ENCODE peak calls at places on chromosomes 2 and 18, in five cellular contexts. One of them, this sample, is unnamed.

GRCh38 chr2:121037480-121037879 is 247.5 kb downstream of the TFCP2L1 start:
- DNase-seq in choroid plexus epithelial cell: no peak
- DNase-seq in NB4: no peak
- DNase-seq in AG10803: no peak
- DNase-seq in heart left ventricle: no peak
- DNase-seq in this sample: no peak

GRCh38 chr2:25586726-25587144 is 86.6 kb downstream of the DTNB start:
- DNase-seq in choroid plexus epithelial cell: peak
- DNase-seq in NB4: no peak
- DNase-seq in AG10803: peak
- DNase-seq in heart left ventricle: no peak
- DNase-seq in this sample: no peak

GRCh38 chr18:28952339-28952738 is 775.4 kb upstream of the CDH2 start:
- DNase-seq in choroid plexus epithelial cell: no peak
- DNase-seq in NB4: no peak
- DNase-seq in AG10803: no peak
- DNase-seq in heart left ventricle: no peak
- DNase-seq in this sample: no peak

GRCh38 chr2:226660524-226660923 is 139.1 kb downstream of the IRS1 start:
- DNase-seq in choroid plexus epithelial cell: peak
- DNase-seq in NB4: peak
- DNase-seq in AG10803: peak
- DNase-seq in heart left ventricle: no peak
- DNase-seq in this sample: peak

GRCh38 chr2:26495705-26496271 is 17.9 kb upstream of the OTOF start:
- DNase-seq in choroid plexus epithelial cell: no peak
- DNase-seq in NB4: no peak
- DNase-seq in AG10803: no peak
- DNase-seq in heart left ventricle: no peak
- DNase-seq in this sample: no peak

GRCh38 chr2:101538076-101538475 is 63.2 kb upstream of the RFX8 start:
- DNase-seq in choroid plexus epithelial cell: no peak
- DNase-seq in NB4: no peak
- DNase-seq in AG10803: no peak
- DNase-seq in heart left ventricle: no peak
- DNase-seq in this sample: no peak

GRCh38 chr2:152465541-152465940 is 130.6 kb downstream of the FMNL2 start:
- DNase-seq in choroid plexus epithelial cell: no peak
- DNase-seq in NB4: no peak
- DNase-seq in AG10803: no peak
- DNase-seq in heart left ventricle: no peak
- DNase-seq in this sample: no peak

GRCh38 chr18:3604260-3604625 is 154.3 kb downstream of the TGIF1 start:
- DNase-seq in choroid plexus epithelial cell: no peak
- DNase-seq in NB4: no peak
- DNase-seq in AG10803: no peak
- DNase-seq in heart left ventricle: no peak
- DNase-seq in this sample: no peak

GRCh38 chr2:38406597-38407110 is 29.6 kb upstream of the ATL2 start:
- DNase-seq in choroid plexus epithelial cell: peak
- DNase-seq in NB4: peak
- DNase-seq in AG10803: no peak
- DNase-seq in heart left ventricle: peak
- DNase-seq in this sample: peak

GRCh38 chr2:12397861-12398260 is 318.9 kb upstream of the TRIB2 start:
- DNase-seq in choroid plexus epithelial cell: no peak
- DNase-seq in NB4: peak
- DNase-seq in AG10803: peak
- DNase-seq in heart left ventricle: no peak
- DNase-seq in this sample: no peak

GRCh38 chr2:51633073-51633472 is 601.1 kb upstream of the NRXN1 start:
- DNase-seq in choroid plexus epithelial cell: no peak
- DNase-seq in NB4: no peak
- DNase-seq in AG10803: no peak
- DNase-seq in heart left ventricle: no peak
- DNase-seq in this sample: no peak

GRCh38 chr2:211766689-211767088 is 771.9 kb downstream of the ERBB4 start:
- DNase-seq in choroid plexus epithelial cell: no peak
- DNase-seq in NB4: no peak
- DNase-seq in AG10803: no peak
- DNase-seq in heart left ventricle: no peak
- DNase-seq in this sample: no peak

GRCh38 chr2:198004921-198005829 is 200.8 kb downstream of the PLCL1 start:
- DNase-seq in choroid plexus epithelial cell: no peak
- DNase-seq in NB4: no peak
- DNase-seq in AG10803: no peak
- DNase-seq in heart left ventricle: peak
- DNase-seq in this sample: no peak

GRCh38 chr2:152307863-152308262 is 27.1 kb upstream of the FMNL2 start:
- DNase-seq in choroid plexus epithelial cell: no peak
- DNase-seq in NB4: no peak
- DNase-seq in AG10803: no peak
- DNase-seq in heart left ventricle: no peak
- DNase-seq in this sample: no peak

GRCh38 chr2:44652701-44653100 is 288.8 kb upstream of the SIX3 start:
- DNase-seq in choroid plexus epithelial cell: no peak
- DNase-seq in NB4: no peak
- DNase-seq in AG10803: no peak
- DNase-seq in heart left ventricle: no peak
- DNase-seq in this sample: no peak

DNA sequence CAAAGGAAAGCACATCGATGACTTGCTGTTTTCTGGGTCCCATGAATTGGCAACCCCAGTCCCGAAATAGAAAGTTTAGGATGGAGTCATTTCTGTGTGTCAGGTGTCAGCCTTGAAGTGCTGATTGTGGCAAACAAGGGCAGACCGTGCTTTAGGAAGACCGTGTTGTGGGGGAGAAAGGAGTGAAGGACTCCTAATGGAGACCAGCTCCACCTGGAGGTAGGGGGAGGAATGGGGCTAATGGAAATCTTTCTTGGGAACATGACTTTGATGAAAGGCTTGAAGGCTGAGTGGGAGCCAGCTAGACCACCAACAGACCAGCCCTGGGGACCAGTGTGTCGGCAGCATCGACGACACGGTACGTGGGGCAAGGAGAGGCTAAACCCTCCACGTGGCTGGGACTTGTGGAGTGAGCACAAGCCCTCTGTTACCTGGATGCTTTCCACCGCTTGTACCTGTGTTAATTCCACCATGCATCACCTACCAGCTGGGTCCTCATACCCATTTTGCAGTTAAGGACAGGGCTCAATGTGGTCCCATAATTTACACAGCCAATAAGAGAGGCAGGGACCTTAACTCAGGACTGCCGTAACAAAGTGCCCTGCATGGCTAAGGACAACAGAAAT is 104.2 kb downstream of the SH3BP4 start:
- DNase-seq in choroid plexus epithelial cell: peak
- DNase-seq in NB4: peak
- DNase-seq in AG10803: peak
- DNase-seq in heart left ventricle: no peak
- DNase-seq in this sample: peak
- TF ChIP-seq CTCF in choroid plexus epithelial cell: peak
- TF ChIP-seq CTCF in NB4: peak
- TF ChIP-seq CTCF in AG10803: peak
- TF ChIP-seq CTCF in heart left ventricle: peak
- TF ChIP-seq CTCF in this sample: peak

DNA sequence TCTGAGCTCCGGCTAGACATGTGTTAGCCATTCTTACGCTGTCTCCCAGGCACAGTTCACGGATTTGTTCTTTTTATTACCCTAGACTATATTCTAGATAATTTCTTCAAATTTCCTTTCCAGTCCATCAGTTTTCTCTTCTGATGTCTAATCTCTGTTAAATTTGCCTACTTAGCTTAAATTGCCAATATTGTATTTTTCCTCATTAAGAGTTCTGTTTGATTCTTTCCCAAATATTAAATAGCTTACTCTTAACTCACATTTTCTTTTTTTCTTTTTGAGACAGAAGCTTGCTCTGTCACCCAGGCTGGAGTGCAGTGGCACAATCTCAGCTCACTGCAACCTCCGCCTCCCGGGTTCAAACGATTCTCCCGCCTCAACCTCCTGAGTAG is 21.2 kb downstream of the CROCC2 start:
- DNase-seq in choroid plexus epithelial cell: no peak
- DNase-seq in NB4: no peak
- DNase-seq in AG10803: no peak
- DNase-seq in heart left ventricle: no peak
- DNase-seq in this sample: no peak
- H3K4me3 ChIP-seq in choroid plexus epithelial cell: no peak
- H3K4me3 ChIP-seq in NB4: no peak
- H3K4me3 ChIP-seq in AG10803: no peak
- H3K4me3 ChIP-seq in heart left ventricle: no peak
- H3K4me3 ChIP-seq in this sample: no peak

DNA sequence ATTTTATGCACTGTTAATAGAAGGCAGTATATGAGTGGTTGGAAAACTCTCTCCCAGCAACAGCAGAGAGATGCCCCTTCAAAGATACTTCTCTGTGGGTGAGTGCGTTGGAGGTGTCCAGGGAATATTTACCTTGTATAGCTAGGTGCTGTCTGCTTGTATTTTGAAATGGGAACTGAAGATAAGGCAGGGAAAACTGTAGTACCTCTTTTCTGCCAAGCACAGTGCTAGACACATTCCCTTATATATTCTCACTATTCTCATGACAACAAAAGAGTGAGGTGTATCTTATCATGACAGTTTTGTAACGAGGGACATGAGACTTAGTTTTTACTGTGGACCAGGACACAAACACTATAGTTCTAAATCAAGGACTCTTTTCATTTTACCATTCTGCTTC is 2.1 kb downstream of the TTC39C start:
- DNase-seq in choroid plexus epithelial cell: no peak
- DNase-seq in NB4: peak
- DNase-seq in AG10803: no peak
- DNase-seq in heart left ventricle: no peak
- DNase-seq in this sample: no peak
- TF ChIP-seq CTCF in choroid plexus epithelial cell: peak
- TF ChIP-seq CTCF in NB4: no peak
- TF ChIP-seq CTCF in AG10803: peak
- TF ChIP-seq CTCF in heart left ventricle: peak
- TF ChIP-seq CTCF in this sample: peak

DNA sequence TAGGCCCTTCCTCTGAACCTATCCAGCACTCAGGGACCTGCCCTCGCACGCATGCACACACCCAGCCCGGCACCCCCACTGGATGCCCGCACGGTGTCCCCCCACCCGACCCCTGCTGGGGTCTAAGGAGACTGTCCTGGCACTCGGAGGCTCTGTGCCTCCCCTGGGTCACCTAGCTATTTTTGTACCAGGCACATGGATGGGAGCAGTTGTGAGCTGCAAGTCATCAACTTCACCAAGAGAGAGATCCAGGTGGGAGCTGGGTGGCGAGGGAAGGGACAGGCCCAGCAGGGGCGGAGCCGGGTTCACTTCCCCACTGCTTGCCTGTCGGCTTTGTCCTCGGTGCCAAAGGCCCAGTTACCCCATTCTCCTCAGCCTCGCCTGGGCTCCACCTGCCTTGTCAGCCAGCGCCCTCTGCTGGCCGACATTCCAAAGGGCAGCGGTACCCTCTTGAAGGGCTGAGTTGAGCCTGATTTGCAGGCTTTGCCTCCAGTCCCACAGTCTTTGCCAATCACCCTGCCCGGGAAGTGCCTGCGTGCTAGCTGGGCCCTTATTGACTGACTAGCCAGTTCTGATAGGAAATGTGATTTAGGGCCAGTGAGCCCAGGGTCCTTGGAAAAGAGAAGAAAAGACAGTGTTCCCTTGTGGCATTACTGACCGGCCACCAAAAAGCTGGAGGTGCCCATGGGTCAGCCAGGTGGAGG is 5.8 kb downstream of the NT5DC4 start:
- DNase-seq in choroid plexus epithelial cell: peak
- DNase-seq in NB4: peak
- DNase-seq in AG10803: peak
- DNase-seq in heart left ventricle: peak
- DNase-seq in this sample: peak
- H3K4me3 ChIP-seq in choroid plexus epithelial cell: no peak
- H3K4me3 ChIP-seq in NB4: no peak
- H3K4me3 ChIP-seq in AG10803: no peak
- H3K4me3 ChIP-seq in heart left ventricle: no peak
- H3K4me3 ChIP-seq in this sample: no peak

GRCh38 chr2:104448661-104449410 is 405.1 kb upstream of the POU3F3 start:
- DNase-seq in choroid plexus epithelial cell: no peak
- DNase-seq in NB4: no peak
- DNase-seq in AG10803: no peak
- DNase-seq in heart left ventricle: no peak
- DNase-seq in this sample: no peak

GRCh38 chr2:104444392-104444791 is 409.5 kb upstream of the POU3F3 start:
- DNase-seq in choroid plexus epithelial cell: no peak
- DNase-seq in NB4: no peak
- DNase-seq in AG10803: peak
- DNase-seq in heart left ventricle: no peak
- DNase-seq in this sample: no peak

GRCh38 chr2:104452558-104452957 is 401.4 kb upstream of the POU3F3 start:
- DNase-seq in choroid plexus epithelial cell: no peak
- DNase-seq in NB4: no peak
- DNase-seq in AG10803: no peak
- DNase-seq in heart left ventricle: no peak
- DNase-seq in this sample: no peak

GRCh38 chr2:104444840-104445239 is 409.1 kb upstream of the POU3F3 start:
- DNase-seq in choroid plexus epithelial cell: no peak
- DNase-seq in NB4: no peak
- DNase-seq in AG10803: no peak
- DNase-seq in heart left ventricle: no peak
- DNase-seq in this sample: no peak

DNA sequence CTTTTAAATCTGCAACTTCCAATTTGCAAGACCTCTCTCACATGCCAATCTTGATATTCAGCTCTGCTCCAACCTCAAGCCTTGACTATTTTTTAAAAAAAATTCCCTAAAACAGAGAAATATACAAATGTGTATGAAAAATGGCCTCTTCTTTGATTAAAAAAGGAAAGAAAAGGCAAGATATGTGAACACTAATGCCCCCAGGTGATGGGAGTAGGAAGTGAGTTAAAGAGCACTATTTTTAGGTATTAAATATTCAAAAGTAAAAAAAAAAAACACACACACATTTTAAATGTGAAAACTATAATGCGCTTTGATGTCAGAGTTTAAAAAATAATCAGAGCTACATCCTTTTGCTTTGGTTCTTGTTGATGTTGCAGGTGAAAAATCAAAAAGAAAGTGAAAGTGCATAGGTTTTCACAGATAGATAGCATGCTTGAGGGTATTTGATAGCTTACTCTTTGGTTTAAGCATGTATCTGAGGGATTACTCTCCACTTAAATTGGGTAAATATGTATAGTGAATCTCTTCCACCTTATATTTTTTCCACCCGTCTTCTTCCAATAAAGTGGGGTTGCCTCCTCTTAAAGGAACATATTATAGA is 406.0 kb upstream of the POU3F3 start:
- DNase-seq in choroid plexus epithelial cell: no peak
- DNase-seq in NB4: no peak
- DNase-seq in AG10803: no peak
- DNase-seq in heart left ventricle: no peak
- DNase-seq in this sample: no peak
- TF ChIP-seq CTCF in choroid plexus epithelial cell: no peak
- TF ChIP-seq CTCF in NB4: no peak
- TF ChIP-seq CTCF in AG10803: peak
- TF ChIP-seq CTCF in heart left ventricle: no peak
- TF ChIP-seq CTCF in this sample: no peak

GRCh38 chr2:238864207-238865014 is 16.5 kb downstream of the TWIST2 start:
- DNase-seq in choroid plexus epithelial cell: peak
- DNase-seq in NB4: peak
- DNase-seq in AG10803: peak
- DNase-seq in heart left ventricle: peak
- DNase-seq in this sample: peak
- H3K4me3 ChIP-seq in choroid plexus epithelial cell: no peak
- H3K4me3 ChIP-seq in NB4: no peak
- H3K4me3 ChIP-seq in AG10803: peak
- H3K4me3 ChIP-seq in heart left ventricle: no peak
- H3K4me3 ChIP-seq in this sample: peak

This sample was measured in fibroblast of pulmonary artery.